ENCODE peak calls at places on chromosomes 2 and 18, in seven cellular contexts. I is neuronal stem cell, F is IMR-90, Z is mesenchymal stem cell, E is H9, L is mesendoderm, Q is H1. P is an unnamed sample.

GRCh38 chr2:18167871-18168270 is 289.4 kb downstream of the KCNS3 start:
- DNase-seq in I (no peak), F (no peak), Z (no peak), E (no peak), L (no peak), Q (no peak), P (no peak)

GRCh38 chr2:240372051-240372450 is 63.4 kb upstream of the GPC1 start:
- DNase-seq in I (no peak), F (no peak), Z (no peak), E (no peak), L (no peak), Q (no peak), P (no peak)

GRCh38 chr2:75195076-75195691 is 4.1 kb downstream of the TACR1 start:
- DNase-seq in I (no peak), F (no peak), Z (no peak), E (no peak), L (no peak), Q (no peak), P (no peak)

GRCh38 chr2:167784071-167784400 is 463.4 kb downstream of the STK39 start:
- DNase-seq in I (no peak), F (no peak), Z (no peak), E (no peak), L (no peak), Q (no peak), P (no peak)

GRCh38 chr2:157841485-157841884 is 34.6 kb downstream of the ACVR1 start:
- DNase-seq in I (no peak), F (no peak), Z (no peak), E (no peak), L (no peak), Q (no peak), P (no peak)

GRCh38 chr18:48918660-48919415 is 31.9 kb downstream of the SMAD7 start:
- DNase-seq in I (no peak), F (no peak), Z (no peak), E (peak), L (peak), Q (no peak), P (no peak)

GRCh38 chr2:20496069-20496468 is 49.2 kb downstream of the RHOB start:
- DNase-seq in I (no peak), F (peak), Z (peak), E (no peak), L (no peak), Q (no peak), P (peak)

GRCh38 chr2:162256621-162257020 is 13.4 kb upstream of the FAP start:
- DNase-seq in I (no peak), F (peak), Z (no peak), E (no peak), L (no peak), Q (no peak), P (no peak)

GRCh38 chr18:32298289-32298688 is 108.5 kb downstream of the MEP1B start:
- DNase-seq in I (no peak), F (no peak), Z (no peak), E (no peak), L (no peak), Q (no peak), P (no peak)

GRCh38 chr18:76771132-76771824 is 51.1 kb upstream of the ZNF236 start:
- DNase-seq in I (no peak), F (no peak), Z (no peak), E (no peak), L (no peak), Q (no peak), P (no peak)

GRCh38 chr2:77397763-77398162 is 124.4 kb downstream of the LRRTM4 start:
- DNase-seq in I (no peak), F (no peak), Z (no peak), E (no peak), L (peak), Q (no peak), P (peak)

GRCh38 chr2:127107622-127107999 is 657 bp upstream of the BIN1 start:
- DNase-seq in I (no peak), F (no peak), Z (no peak), E (no peak), L (peak), Q (no peak), P (no peak)

GRCh38 chr2:148994341-148994740 is 44.2 kb upstream of the LYPD6B start:
- DNase-seq in I (no peak), F (no peak), Z (no peak), E (no peak), L (no peak), Q (no peak), P (no peak)

GRCh38 chr2:241036397-241036963 is 38.1 kb downstream of the SNED1 start:
- DNase-seq in I (peak), F (no peak), Z (peak), E (peak), L (peak), Q (no peak), P (no peak)

GRCh38 chr2:149692837-149693518 is 105.4 kb upstream of the MMADHC start:
- DNase-seq in I (no peak), F (peak), Z (peak), E (no peak), L (no peak), Q (no peak), P (peak)

GRCh38 chr2:149090706-149091105 is 52.2 kb downstream of the LYPD6B start:
- DNase-seq in I (no peak), F (no peak), Z (no peak), E (no peak), L (no peak), Q (no peak), P (no peak)

GRCh38 chr18:3179430-3180089 is 40.2 kb downstream of the MYOM1 start:
- DNase-seq in I (no peak), F (no peak), Z (no peak), E (no peak), L (peak), Q (no peak), P (no peak)

GRCh38 chr18:9905401-9905922 is 8.4 kb upstream of the VAPA start:
- DNase-seq in I (no peak), F (no peak), Z (peak), E (no peak), L (no peak), Q (no peak), P (no peak)

GRCh38 chr2:170885130-170885791 is 43.8 kb upstream of the GORASP2 start:
- DNase-seq in I (no peak), F (no peak), Z (no peak), E (no peak), L (peak), Q (no peak), P (no peak)

GRCh38 chr2:50614056-50614455 is 417.9 kb downstream of the NRXN1 start:
- DNase-seq in I (no peak), F (peak), Z (no peak), E (no peak), L (no peak), Q (no peak), P (no peak)

GRCh38 chr2:27078267-27079194 is at the start of gene EMILIN1:
- DNase-seq in I (no peak), F (peak), Z (peak), E (peak), L (peak), Q (no peak), P (no peak)

GRCh38 chr2:236240228-236240990 is 23.8 kb downstream of the ASB18 start:
- DNase-seq in I (no peak), F (peak), Z (peak), E (no peak), L (peak), Q (no peak), P (peak)

GRCh38 chr18:22871809-22872525 is 61.2 kb upstream of the RBBP8 start:
- DNase-seq in I (no peak), F (peak), Z (no peak), E (peak), L (peak), Q (no peak), P (no peak)

GRCh38 chr2:177396630-177397460 is 4.3 kb downstream of the AGPS start:
- DNase-seq in I (no peak), F (peak), Z (peak), E (no peak), L (peak), Q (no peak), P (no peak)

GRCh38 chr2:28461056-28461455 is 34.8 kb upstream of the PLB1 start:
- DNase-seq in I (no peak), F (no peak), Z (no peak), E (no peak), L (no peak), Q (no peak), P (no peak)

GRCh38 chr2:225570000-225570399 is 170.5 kb downstream of the NYAP2 start:
- DNase-seq in I (no peak), F (no peak), Z (no peak), E (no peak), L (no peak), Q (no peak), P (no peak)

GRCh38 chr2:128809880-128810279 is 491.2 kb upstream of the HS6ST1 start:
- DNase-seq in I (no peak), F (no peak), Z (no peak), E (no peak), L (no peak), Q (no peak), P (no peak)

GRCh38 chr2:195601361-195601760 is 55.7 kb upstream of the SLC39A10 start:
- DNase-seq in I (no peak), F (peak), Z (no peak), E (no peak), L (no peak), Q (no peak), P (no peak)

GRCh38 chr2:186992597-186992996 is 143.6 kb upstream of the ZSWIM2 start:
- DNase-seq in I (no peak), F (no peak), Z (no peak), E (no peak), L (no peak), Q (no peak), P (no peak)

GRCh38 chr2:210215120-210215519 is 10.1 kb downstream of the ACADL start:
- DNase-seq in I (no peak), F (no peak), Z (no peak), E (no peak), L (no peak), Q (no peak), P (no peak)

GRCh38 chr2:70941186-70941585 is 5.5 kb downstream of the ATP6V1B1 start:
- DNase-seq in I (no peak), F (no peak), Z (no peak), E (peak), L (no peak), Q (no peak), P (no peak)

GRCh38 chr2:155733091-155733870 is 599.2 kb downstream of the NR4A2 start:
- DNase-seq in I (no peak), F (no peak), Z (no peak), E (no peak), L (no peak), Q (no peak), P (no peak)

GRCh38 chr2:9780368-9781130 is 62.7 kb upstream of the TAF1B start:
- DNase-seq in I (no peak), F (no peak), Z (no peak), E (no peak), L (no peak), Q (no peak), P (no peak)

GRCh38 chr18:71727909-71728308 is 816.2 kb downstream of the CBLN2 start:
- DNase-seq in I (no peak), F (no peak), Z (no peak), E (no peak), L (no peak), Q (no peak), P (no peak)

GRCh38 chr2:173648816-173649215 is 294.1 kb downstream of the CDCA7 start:
- DNase-seq in I (no peak), F (no peak), Z (no peak), E (no peak), L (no peak), Q (no peak), P (no peak)

GRCh38 chr2:86221066-86221684 is 21.9 kb downstream of the MRPL35 start:
- DNase-seq in I (peak), F (peak), Z (peak), E (peak), L (peak), Q (no peak), P (peak)

GRCh38 chr18:31918733-31919132 is 24.2 kb downstream of the TRAPPC8 start:
- DNase-seq in I (no peak), F (no peak), Z (no peak), E (no peak), L (no peak), Q (no peak), P (no peak)

GRCh38 chr2:73931531-73932500 is 5.1 kb downstream of the DGUOK start:
- DNase-seq in I (no peak), F (peak), Z (peak), E (no peak), L (no peak), Q (no peak), P (no peak)

GRCh38 chr2:120246546-120247300 is 5.9 kb upstream of the RALB start:
- DNase-seq in I (no peak), F (peak), Z (peak), E (no peak), L (no peak), Q (no peak), P (no peak)

GRCh38 chr2:105489168-105489878 is 90.5 kb upstream of the FHL2 start:
- DNase-seq in I (no peak), F (no peak), Z (no peak), E (no peak), L (peak), Q (no peak), P (no peak)

GRCh38 chr2:190407662-190408537 is at the start of gene MFSD6:
- DNase-seq in I (peak), F (no peak), Z (no peak), E (peak), L (peak), Q (no peak), P (peak)
- H2BK5ac ChIP-seq in I (no peak), F (no peak), Z (no peak), E (no peak), L (no peak), Q (peak), P (no peak)

GRCh38 chr2:55617160-55618024 is at the start of gene PPP4R3B:
- DNase-seq in I (peak), F (peak), Z (peak), E (peak), L (peak), Q (peak), P (peak)

GRCh38 chr2:55621802-55622201 is 4.4 kb upstream of the PPP4R3B start:
- DNase-seq in I (no peak), F (no peak), Z (no peak), E (no peak), L (no peak), Q (no peak), P (no peak)

GRCh38 chr2:55618025-55618648 is 715 bp upstream of the PPP4R3B start:
- DNase-seq in I (peak), F (peak), Z (peak), E (no peak), L (peak), Q (no peak), P (no peak)

GRCh38 chr2:55618649-55619055 is 1.2 kb upstream of the PPP4R3B start:
- DNase-seq in I (peak), F (peak), Z (peak), E (peak), L (peak), Q (no peak), P (peak)

DNA sequence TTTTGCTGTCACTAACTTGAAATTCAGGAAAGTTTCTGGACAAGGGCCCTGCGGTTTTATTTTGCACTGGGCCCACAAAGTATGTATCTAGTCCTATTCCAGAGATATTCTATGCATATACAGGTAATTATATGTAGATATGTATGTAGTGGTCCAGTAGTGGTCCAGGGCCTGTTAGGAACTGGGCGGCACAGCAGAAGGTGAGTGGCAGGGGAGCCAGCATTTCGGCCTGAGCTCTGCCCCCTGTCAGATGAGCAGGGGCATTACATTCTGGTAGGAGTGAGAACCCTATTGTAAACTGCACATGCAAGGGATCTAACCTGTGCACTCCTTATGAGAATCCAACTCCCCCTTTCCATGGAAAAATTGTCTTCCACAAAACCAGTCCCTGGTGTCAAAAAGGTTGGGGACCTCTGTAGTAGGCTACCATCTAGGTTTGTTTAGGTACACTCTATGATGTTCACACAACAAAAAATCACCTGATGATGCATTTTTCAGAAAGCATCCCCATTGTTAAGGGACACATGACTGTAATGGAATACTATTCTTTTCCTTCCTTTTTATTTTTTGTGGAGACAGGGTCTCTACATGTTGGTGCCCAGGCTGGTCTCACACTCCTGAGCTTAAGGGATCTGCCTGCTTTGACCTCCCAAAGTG is 2.8 kb upstream of the PPP4R3B start:
- DNase-seq in I (no peak), F (peak), Z (peak), E (peak), L (peak), Q (no peak), P (peak)
- H2BK5ac ChIP-seq in I (no peak), F (no peak), Z (no peak), E (no peak), L (no peak), Q (no peak), P (no peak)

GRCh38 chr2:175256806-175257585 is 75.5 kb upstream of the ATP5MC3 start:
- DNase-seq in I (no peak), F (no peak), Z (no peak), E (no peak), L (no peak), Q (no peak), P (peak)
- H2BK5ac ChIP-seq in I (no peak), F (no peak), Z (no peak), E (no peak), L (no peak), Q (no peak), P (no peak)

GRCh38 chr2:15299904-15300528 is 261.1 kb downstream of the NBAS start:
- DNase-seq in I (no peak), F (peak), Z (no peak), E (no peak), L (no peak), Q (no peak), P (no peak)

GRCh38 chr2:15303874-15304273 is 257.3 kb downstream of the NBAS start:
- DNase-seq in I (no peak), F (no peak), Z (no peak), E (no peak), L (no peak), Q (no peak), P (no peak)

GRCh38 chr2:15300645-15301573 is 260.2 kb downstream of the NBAS start:
- DNase-seq in I (no peak), F (peak), Z (no peak), E (no peak), L (no peak), Q (no peak), P (no peak)

GRCh38 chr2:15298769-15299168 is 262.4 kb downstream of the NBAS start:
- DNase-seq in I (no peak), F (peak), Z (peak), E (no peak), L (no peak), Q (no peak), P (peak)

DNA sequence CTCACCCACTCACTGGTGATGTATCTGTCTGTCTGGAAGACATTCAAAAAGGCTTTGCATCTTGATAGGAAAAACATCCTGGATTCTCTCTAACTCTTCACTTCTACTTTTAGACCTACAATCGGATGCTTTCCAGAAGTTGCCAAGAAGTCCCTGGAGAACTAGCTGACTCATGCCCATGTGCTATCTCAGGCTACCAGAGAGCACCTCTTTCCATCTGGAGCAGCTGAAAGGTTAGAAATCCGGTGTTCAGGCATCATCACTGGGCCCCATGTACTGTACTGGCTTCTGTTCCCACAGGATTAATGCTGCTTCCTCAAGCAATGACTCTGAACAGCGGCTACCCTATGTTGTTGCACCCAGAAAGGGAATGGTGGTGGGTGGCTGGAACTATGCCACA is 259.0 kb downstream of the NBAS start:
- DNase-seq in I (no peak), F (peak), Z (peak), E (no peak), L (no peak), Q (no peak), P (no peak)
- H2BK5ac ChIP-seq in I (no peak), F (no peak), Z (no peak), E (no peak), L (no peak), Q (no peak), P (no peak)

GRCh38 chr2:83949361-83949760 is 509.7 kb downstream of the SUCLG1 start:
- DNase-seq in I (no peak), F (no peak), Z (no peak), E (no peak), L (no peak), Q (no peak), P (no peak)
- H2BK5ac ChIP-seq in I (no peak), F (no peak), Z (no peak), E (no peak), L (no peak), Q (no peak), P (no peak)

GRCh38 chr18:6484659-6485058 is 69.9 kb upstream of the L3MBTL4 start:
- DNase-seq in I (no peak), F (no peak), Z (no peak), E (no peak), L (no peak), Q (no peak), P (no peak)

GRCh38 chr18:6487027-6487426 is 72.3 kb upstream of the L3MBTL4 start:
- DNase-seq in I (no peak), F (no peak), Z (no peak), E (peak), L (peak), Q (no peak), P (peak)

GRCh38 chr18:6488956-6489355 is 74.2 kb upstream of the L3MBTL4 start:
- DNase-seq in I (no peak), F (peak), Z (no peak), E (no peak), L (no peak), Q (no peak), P (no peak)

GRCh38 chr18:6487968-6488367 is 73.3 kb upstream of the L3MBTL4 start:
- DNase-seq in I (no peak), F (no peak), Z (no peak), E (peak), L (peak), Q (peak), P (peak)

DNA sequence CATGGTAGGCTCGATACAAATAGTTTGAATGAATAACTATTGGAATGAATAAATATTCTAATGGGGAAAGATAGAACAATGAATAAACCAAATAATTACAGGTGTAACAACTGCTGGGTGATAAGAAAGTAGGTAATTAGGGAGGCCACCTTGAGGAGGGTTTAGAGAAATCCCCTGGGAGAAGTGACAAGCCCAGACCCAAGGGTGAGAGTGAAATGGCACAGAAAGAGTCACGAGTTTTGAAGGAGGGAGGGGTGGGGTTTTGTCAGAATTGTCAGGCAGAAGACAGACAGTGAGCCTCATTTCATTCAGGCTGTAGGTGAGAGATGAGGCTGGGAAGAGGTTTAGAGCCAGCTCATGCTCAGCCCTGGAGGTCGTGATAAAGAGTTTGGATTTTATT is 71.6 kb upstream of the L3MBTL4 start:
- DNase-seq in I (no peak), F (no peak), Z (no peak), E (no peak), L (no peak), Q (no peak), P (no peak)
- H2BK5ac ChIP-seq in I (no peak), F (no peak), Z (no peak), E (no peak), L (no peak), Q (no peak), P (no peak)

P was measured in trophoblast cell.